ENCODE peak calls at places on chromosomes 2 and 18, in nine cellular contexts. J is brain microvascular endothelial cell; E is heart right ventricle; W is CD4-positive, alpha-beta T cell; Q is mesenteric fat pad; P is GM13977; L is stimulated activated CD4-positive, alpha-beta T cell treated with anti-CD3 and anti-CD28 coated beads, Interleukin-4, amount 100 ng/mL, for 4 hours; Y is GM19239; G is CD8-positive, alpha-beta memory T cell. V is an unnamed sample.
A peak's percentile ranks its signal among the peaks of the same experiment; 100 is the strongest.

GRCh38 chr2:151357359-151357758 is at the start of gene TNFAIP6:
- DNase-seq in J (peak; percentile 86), E (peak; percentile 33), W (no peak), Q (no peak), P (no peak), L (no peak), Y (no peak), G (no peak), V (peak; percentile 21)

GRCh38 chr2:197972017-197972416 is 167.6 kb downstream of the PLCL1 start:
- DNase-seq in J (peak; percentile 58), E (peak; percentile 30), W (no peak), Q (no peak), P (no peak), L (no peak), Y (no peak), G (no peak), V (no peak)

GRCh38 chr18:12393998-12394397 is 13.7 kb upstream of the PRELID3A start:
- DNase-seq in J (no peak), E (no peak), W (no peak), Q (peak; percentile 18), P (no peak), L (no peak), Y (no peak), G (no peak), V (no peak)

GRCh38 chr2:239383796-239384156 is 17.0 kb downstream of the HDAC4 start:
- DNase-seq in J (no peak), E (no peak), W (no peak), Q (no peak), P (no peak), L (no peak), Y (no peak), G (no peak), V (no peak)

GRCh38 chr2:207122914-207123744 is 42.6 kb downstream of the KLF7 start:
- DNase-seq in J (no peak), E (no peak), W (no peak), Q (no peak), P (no peak), L (peak; percentile 44), Y (no peak), G (no peak), V (no peak)

GRCh38 chr2:241161646-241162281 is 11.5 kb downstream of the PPP1R7 start:
- DNase-seq in J (peak; percentile 68), E (peak; percentile 77), W (no peak), Q (no peak), P (no peak), L (no peak), Y (no peak), G (no peak), V (peak; percentile 41)

GRCh38 chr2:37776487-37776886 is 105.0 kb upstream of the CDC42EP3 start:
- DNase-seq in J (peak; percentile 79), E (no peak), W (no peak), Q (no peak), P (no peak), L (no peak), Y (no peak), G (no peak), V (no peak)

GRCh38 chr18:49656098-49656591 is 94.3 kb downstream of the LIPG start:
- DNase-seq in J (peak; percentile 91), E (no peak), W (no peak), Q (peak; percentile 12), P (no peak), L (no peak), Y (no peak), G (no peak), V (no peak)

GRCh38 chr2:196170202-196170680 is 1.1 kb downstream of the STK17B start:
- DNase-seq in J (peak; percentile 66), E (peak; percentile 16), W (peak; percentile 45), Q (no peak), P (no peak), L (no peak), Y (no peak), G (peak; percentile 26), V (no peak)

GRCh38 chr2:38122344-38122743 is 46.4 kb upstream of the CYP1B1 start:
- DNase-seq in J (no peak), E (peak; percentile 52), W (no peak), Q (no peak), P (no peak), L (no peak), Y (no peak), G (no peak), V (no peak)

GRCh38 chr2:71101656-71102055 is 28.4 kb downstream of the MCEE start:
- DNase-seq in J (peak; percentile 74), E (no peak), W (no peak), Q (no peak), P (no peak), L (no peak), Y (no peak), G (no peak), V (no peak)

GRCh38 chr2:40208478-40208877 is 243.4 kb downstream of the SLC8A1 start:
- DNase-seq in J (no peak), E (no peak), W (no peak), Q (no peak), P (no peak), L (no peak), Y (no peak), G (no peak), V (no peak)

GRCh38 chr2:86396304-86396785 is 44.8 kb upstream of the KDM3A start:
- DNase-seq in J (peak; percentile 52), E (peak; percentile 42), W (no peak), Q (no peak), P (no peak), L (no peak), Y (no peak), G (no peak), V (peak; percentile 30)

GRCh38 chr2:15560404-15560987 is 638 bp downstream of the NBAS start:
- DNase-seq in J (peak; percentile 50), E (no peak), W (no peak), Q (no peak), P (no peak), L (peak; percentile 3), Y (no peak), G (no peak), V (no peak)

GRCh38 chr2:198857246-198857645 is 600.5 kb downstream of the SATB2 start:
- DNase-seq in J (no peak), E (no peak), W (no peak), Q (no peak), P (no peak), L (no peak), Y (no peak), G (no peak), V (no peak)

GRCh38 chr18:66764225-66764624 is 160.3 kb upstream of the CDH19 start:
- DNase-seq in J (no peak), E (peak; percentile 47), W (no peak), Q (no peak), P (no peak), L (no peak), Y (no peak), G (no peak), V (no peak)

GRCh38 chr2:146374505-146374904 is 1470.3 kb upstream of the ACVR2A start:
- DNase-seq in J (no peak), E (no peak), W (no peak), Q (no peak), P (no peak), L (no peak), Y (no peak), G (no peak), V (no peak)

GRCh38 chr2:28398101-28398834 is 5.6 kb downstream of the FOSL2 start:
- DNase-seq in J (peak; percentile 38), E (no peak), W (no peak), Q (no peak), P (no peak), L (peak; percentile 20), Y (no peak), G (no peak), V (no peak)

GRCh38 chr2:189143930-189144329 is 35.6 kb downstream of the COL5A2 start:
- DNase-seq in J (no peak), E (no peak), W (no peak), Q (no peak), P (no peak), L (no peak), Y (no peak), G (no peak), V (no peak)

GRCh38 chr2:61658841-61659780 is 121.0 kb upstream of the XPO1 start:
- DNase-seq in J (peak; percentile 53), E (peak; percentile 32), W (no peak), Q (no peak), P (peak; percentile 67), L (no peak), Y (peak; percentile 25), G (no peak), V (no peak)

GRCh38 chr18:26434887-26435286 is 113.5 kb downstream of the KCTD1 start:
- DNase-seq in J (no peak), E (no peak), W (no peak), Q (no peak), P (no peak), L (no peak), Y (no peak), G (no peak), V (no peak)

GRCh38 chr2:171598713-171599319 is 76.5 kb downstream of the CYBRD1 start:
- DNase-seq in J (peak; percentile 70), E (peak; percentile 34), W (peak; percentile 30), Q (no peak), P (peak; percentile 80), L (peak; percentile 10), Y (peak; percentile 71), G (peak; percentile 7), V (peak; percentile 4)

GRCh38 chr18:48818329-48819254 is 132.2 kb downstream of the SMAD7 start:
- DNase-seq in J (no peak), E (peak; percentile 3), W (no peak), Q (peak; percentile 83), P (no peak), L (no peak), Y (no peak), G (no peak), V (no peak)

V was measured in hippocampal formation.